ENCODE peak calls at places on chromosomes 5 and 9, in four cellular contexts. D, P, Y and J are unnamed samples.

GRCh38 chr9:112012026-112012902 is 115.7 kb downstream of the UGCG start:
- DNase-seq in D (peak), Y (peak), P (peak), J (peak)

GRCh38 chr5:179824745-179825112 is 4.0 kb downstream of the SQSTM1 start:
- DNase-seq in Y (no peak), P (no peak), D (no peak), J (no peak)

GRCh38 chr9:126002476-126003350 is 255.5 kb downstream of the PBX3 start:
- DNase-seq in P (no peak), Y (no peak), D (no peak), J (no peak)

GRCh38 chr9:123335227-123335985 is 20.6 kb upstream of the CRB2 start:
- DNase-seq in Y (no peak), P (no peak), D (peak), J (peak)

GRCh38 chr5:123116063-123116462 is 27.0 kb downstream of the PRDM6 start:
- DNase-seq in P (no peak), Y (no peak), D (no peak), J (no peak)

GRCh38 chr9:124735121-124735520 is 36.0 kb downstream of the NR6A1 start:
- DNase-seq in Y (no peak), D (peak), P (no peak), J (no peak)

GRCh38 chr5:33148076-33148501 is 292.7 kb upstream of the TARS1 start:
- DNase-seq in P (no peak), D (peak), Y (peak), J (no peak)

GRCh38 chr5:102863764-102864560 is 108.9 kb downstream of the PAM start:
- DNase-seq in D (no peak), P (no peak), Y (no peak), J (no peak)

GRCh38 chr5:142853682-142854081 is 83.5 kb downstream of the ARHGAP26 start:
- DNase-seq in P (no peak), Y (no peak), D (no peak), J (no peak)

GRCh38 chr9:114141553-114142548 is 13.5 kb upstream of the COL27A1 start:
- DNase-seq in Y (peak), D (no peak), P (no peak), J (peak)

GRCh38 chr5:36279054-36279698 is 22.5 kb downstream of the RANBP3L start:
- DNase-seq in D (no peak), Y (no peak), P (no peak), J (no peak)

GRCh38 chr9:96122756-96123155 is 179.2 kb downstream of the HSD17B3 start:
- DNase-seq in D (no peak), Y (no peak), P (no peak), J (no peak)

GRCh38 chr9:130858734-130859705 is 24.0 kb downstream of the ABL1 start:
- DNase-seq in P (no peak), D (no peak), Y (no peak), J (no peak)

GRCh38 chr5:151108566-151108965 is 27.7 kb upstream of the TNIP1 start:
- DNase-seq in P (no peak), Y (peak), D (no peak), J (no peak)

GRCh38 chr5:78899922-78900362 is 85.2 kb downstream of the ARSB start:
- DNase-seq in D (peak), Y (no peak), P (no peak), J (peak)

GRCh38 chr5:153496835-153497234 is 6.4 kb downstream of the GRIA1 start:
- DNase-seq in D (peak), P (no peak), Y (no peak), J (no peak)

GRCh38 chr9:135971892-135972291 is 10.7 kb upstream of the UBAC1 start:
- DNase-seq in P (peak), D (peak), Y (no peak), J (peak)

GRCh38 chr5:147512640-147513334 is 2.9 kb upstream of the DPYSL3 start:
- DNase-seq in P (no peak), D (no peak), Y (no peak), J (no peak)

GRCh38 chr5:140700177-140701144 is at the start of gene ZMAT2:
- DNase-seq in Y (peak), P (peak), D (peak), J (peak)

GRCh38 chr9:27340876-27341540 is 44.1 kb upstream of the EQTN start:
- DNase-seq in D (no peak), Y (no peak), P (no peak), J (no peak)

GRCh38 chr5:16679198-16679597 is 62.4 kb upstream of the RETREG1 start:
- DNase-seq in D (no peak), Y (no peak), P (no peak), J (no peak)

GRCh38 chr5:113463032-113463431 is 25.2 kb downstream of the MCC start:
- DNase-seq in D (no peak), P (no peak), Y (no peak), J (no peak)